ENCODE peak calls at places on chromosomes 16 and 17, in eight cellular contexts. J, U, S, Z, R, F, I and O are unnamed samples.

GRCh38 chr17:50114849-50115357 is 15.1 kb downstream of the SAMD14 start:
- DNase-seq in J (peak), U (peak), S (peak), Z (peak), R (peak), F (no peak), I (no peak), O (no peak)

GRCh38 chr17:78257810-78258322 is 26.4 kb downstream of the TMEM235 start:
- DNase-seq in J (peak), U (no peak), S (no peak), Z (peak), R (no peak), F (no peak), I (peak), O (no peak)

GRCh38 chr17:30477758-30478115 is 529 bp downstream of the GOSR1 start:
- DNase-seq in J (peak), U (no peak), S (peak), Z (peak), R (no peak), F (no peak), I (peak), O (no peak)

GRCh38 chr16:49936791-49937190 is 80.9 kb upstream of the ZNF423 start:
- DNase-seq in J (no peak), U (no peak), S (no peak), Z (no peak), R (no peak), F (no peak), I (no peak), O (no peak)

GRCh38 chr16:87216824-87217205 is 100.4 kb downstream of the C16orf95 start:
- DNase-seq in J (no peak), U (no peak), S (no peak), Z (no peak), R (no peak), F (no peak), I (no peak), O (no peak)

GRCh38 chr16:81558077-81558443 is 113.5 kb downstream of the CMIP start:
- DNase-seq in J (no peak), U (no peak), S (no peak), Z (no peak), R (no peak), F (no peak), I (no peak), O (no peak)

GRCh38 chr17:42120161-42121065 is 754 bp downstream of the KAT2A start:
- DNase-seq in J (no peak), U (no peak), S (no peak), Z (peak), R (no peak), F (no peak), I (no peak), O (no peak)

GRCh38 chr16:71914802-71915201 is 19.5 kb downstream of the IST1 start:
- DNase-seq in J (no peak), U (no peak), S (no peak), Z (no peak), R (no peak), F (no peak), I (no peak), O (no peak)

GRCh38 chr16:58028541-58029070 is 3.1 kb downstream of the MMP15 start:
- DNase-seq in J (no peak), U (no peak), S (no peak), Z (no peak), R (no peak), F (no peak), I (no peak), O (no peak)

GRCh38 chr16:70660672-70661350 is 14.5 kb downstream of the IL34 start:
- DNase-seq in J (no peak), U (no peak), S (no peak), Z (no peak), R (peak), F (no peak), I (no peak), O (no peak)

GRCh38 chr16:69620564-69620963 is 54.8 kb downstream of the NFAT5 start:
- DNase-seq in J (peak), U (no peak), S (no peak), Z (peak), R (no peak), F (no peak), I (no peak), O (no peak)

GRCh38 chr16:56102159-56102798 is 89.0 kb upstream of the GNAO1 start:
- DNase-seq in J (peak), U (no peak), S (no peak), Z (peak), R (no peak), F (no peak), I (no peak), O (no peak)

GRCh38 chr17:75128694-75129505 is 2.6 kb downstream of the NT5C start:
- DNase-seq in J (no peak), U (no peak), S (no peak), Z (no peak), R (no peak), F (no peak), I (no peak), O (no peak)

GRCh38 chr17:82582208-82582607 is 62.7 kb downstream of the FOXK2 start:
- DNase-seq in J (no peak), U (no peak), S (no peak), Z (peak), R (no peak), F (no peak), I (no peak), O (no peak)

GRCh38 chr17:5097101-5097834 is 14.4 kb downstream of the ZNF232 start:
- DNase-seq in J (no peak), U (no peak), S (no peak), Z (no peak), R (peak), F (no peak), I (no peak), O (peak)

GRCh38 chr16:75351183-75351582 is 82.1 kb downstream of the CFDP1 start:
- DNase-seq in J (peak), U (peak), S (peak), Z (peak), R (no peak), F (no peak), I (no peak), O (no peak)

GRCh38 chr17:65750166-65750565 is 188.7 kb upstream of the AXIN2 start:
- DNase-seq in J (no peak), U (no peak), S (no peak), Z (no peak), R (no peak), F (no peak), I (no peak), O (no peak)

GRCh38 chr16:51151435-51151950 is 423 bp upstream of the SALL1 start:
- DNase-seq in J (peak), U (peak), S (no peak), Z (peak), R (no peak), F (no peak), I (no peak), O (peak)

GRCh38 chr17:622356-622755 is 92.3 kb downstream of the VPS53 start:
- DNase-seq in J (peak), U (peak), S (no peak), Z (peak), R (no peak), F (peak), I (no peak), O (no peak)

GRCh38 chr17:53749178-53749577 is 73.5 kb upstream of the KIF2B start:
- DNase-seq in J (peak), U (peak), S (no peak), Z (peak), R (no peak), F (no peak), I (no peak), O (no peak)

GRCh38 chr16:71345031-71345430 is 13.5 kb upstream of the CALB2 start:
- DNase-seq in J (no peak), U (no peak), S (no peak), Z (no peak), R (no peak), F (no peak), I (no peak), O (peak)

GRCh38 chr16:19967963-19968362 is 83.3 kb upstream of the GPRC5B start:
- DNase-seq in J (no peak), U (no peak), S (no peak), Z (no peak), R (no peak), F (no peak), I (no peak), O (no peak)

GRCh38 chr17:79810138-79811027 is 13.5 kb upstream of the CBX8 start:
- DNase-seq in J (peak), U (peak), S (no peak), Z (peak), R (peak), F (no peak), I (peak), O (no peak)

GRCh38 chr17:61002316-61002736 is 324.7 kb downstream of the BCAS3 start:
- DNase-seq in J (peak), U (no peak), S (peak), Z (peak), R (peak), F (peak), I (no peak), O (no peak)

GRCh38 chr17:43940630-43941029 is 1.6 kb downstream of the PPY start:
- DNase-seq in J (peak), U (peak), S (no peak), Z (peak), R (peak), F (no peak), I (no peak), O (peak)

GRCh38 chr17:50493744-50494143 is 14.5 kb upstream of the MYCBPAP start:
- DNase-seq in J (no peak), U (no peak), S (no peak), Z (no peak), R (no peak), F (no peak), I (no peak), O (no peak)

GRCh38 chr17:42723636-42724035 is 21.2 kb downstream of the EZH1 start:
- DNase-seq in J (no peak), U (no peak), S (no peak), Z (no peak), R (no peak), F (no peak), I (no peak), O (no peak)

GRCh38 chr17:58703137-58703846 is 10.9 kb downstream of the RAD51C start:
- DNase-seq in J (peak), U (peak), S (peak), Z (peak), R (no peak), F (no peak), I (no peak), O (no peak)

GRCh38 chr17:61467416-61468262 is 15.4 kb downstream of the TBX4 start:
- DNase-seq in J (peak), U (peak), S (no peak), Z (peak), R (no peak), F (no peak), I (no peak), O (no peak)

GRCh38 chr16:19748389-19749110 is 30.5 kb downstream of the IQCK start:
- DNase-seq in J (peak), U (no peak), S (no peak), Z (no peak), R (no peak), F (no peak), I (no peak), O (no peak)

GRCh38 chr16:66161942-66162341 is 204.5 kb upstream of the CDH5 start:
- DNase-seq in J (no peak), U (no peak), S (no peak), Z (no peak), R (no peak), F (no peak), I (no peak), O (no peak)

GRCh38 chr17:48577946-48578615 is at the start of gene HOXB4:
- DNase-seq in J (peak), U (no peak), S (no peak), Z (no peak), R (peak), F (no peak), I (no peak), O (no peak)

GRCh38 chr16:4344659-4345438 is 6.3 kb downstream of the PAM16 start:
- DNase-seq in J (no peak), U (no peak), S (no peak), Z (no peak), R (no peak), F (no peak), I (no peak), O (no peak)

GRCh38 chr16:30903596-30903995 is 7.2 kb downstream of the CTF1 start:
- DNase-seq in J (peak), U (no peak), S (peak), Z (peak), R (no peak), F (no peak), I (no peak), O (no peak)

GRCh38 chr17:77733576-77734296 is 224.8 kb upstream of the TNRC6C start:
- DNase-seq in J (no peak), U (no peak), S (no peak), Z (no peak), R (peak), F (no peak), I (no peak), O (no peak)